ENCODE peak calls at places on chromosome 10, in six cellular contexts. O is SK-N-SH, I is left ventricle myocardium inferior, U is OCI-LY7, K is MM.1S, L is left lung. V is an unnamed sample. For H3K9me3, the result is how much of the 10 kb centered on the place peaks cover.

GRCh38 chr10:34504534-34504933 is 310.6 kb downstream of the PARD3 start:
- DNase-seq in U (no peak), K (no peak), O (no peak), I (no peak), L (no peak), V (no peak)

GRCh38 chr10:1671366-1672000 is 65.8 kb downstream of the ADARB2 start:
- DNase-seq in I (no peak), L (no peak), U (no peak), O (no peak), K (no peak), V (no peak)

GRCh38 chr10:119029613-119030420 is at the start of gene NANOS1:
- DNase-seq in L (no peak), O (no peak), U (no peak), I (no peak), K (peak), V (no peak)

GRCh38 chr10:119398996-119399395 is 143.5 kb downstream of the RGS10 start:
- DNase-seq in L (no peak), O (no peak), K (no peak), I (no peak), U (no peak), V (no peak)

GRCh38 chr10:22314852-22315251 is 1.3 kb upstream of the COMMD3 start:
- DNase-seq in I (no peak), K (no peak), O (no peak), U (no peak), L (no peak), V (no peak)

GRCh38 chr10:30701471-30702173 is 72.1 kb upstream of the LYZL2 start:
- DNase-seq in U (peak), I (no peak), O (peak), L (no peak), K (peak), V (peak)

GRCh38 chr10:14904316-14904732 is 25.7 kb downstream of the SUV39H2 start:
- DNase-seq in O (peak), I (no peak), K (peak), U (peak), L (no peak), V (no peak)

GRCh38 chr10:114708717-114709352 is 50.8 kb upstream of the ABLIM1 start:
- DNase-seq in K (no peak), U (no peak), O (no peak), I (no peak), L (no peak), V (no peak)

GRCh38 chr10:107589081-107589480 is 424.6 kb upstream of the SORCS1 start:
- DNase-seq in L (no peak), I (no peak), U (no peak), O (no peak), K (no peak), V (no peak)

GRCh38 chr10:3867454-3868273 is 82.7 kb upstream of the KLF6 start:
- DNase-seq in U (no peak), O (no peak), I (no peak), L (no peak), K (no peak), V (no peak)

GRCh38 chr10:25815999-25816768 is 117.8 kb upstream of the MYO3A start:
- DNase-seq in L (no peak), I (no peak), U (peak), K (peak), O (no peak), V (no peak)

GRCh38 chr10:73876971-73877370 is 2.6 kb upstream of the CAMK2G start:
- DNase-seq in U (no peak), K (peak), O (no peak), I (no peak), L (no peak), V (no peak)

GRCh38 chr10:129970404-129971364 is 6.6 kb upstream of the EBF3 start:
- DNase-seq in K (no peak), U (no peak), I (no peak), L (no peak), O (peak), V (no peak)

GRCh38 chr10:49539320-49539885 is 482 bp upstream of the ERCC6 start:
- DNase-seq in U (peak), K (peak), O (peak), I (peak), L (peak), V (no peak)
- TF ChIP-seq CTCF in U (peak), K (no peak), O (no peak), I (peak), L (no peak), V (no peak)

DNA sequence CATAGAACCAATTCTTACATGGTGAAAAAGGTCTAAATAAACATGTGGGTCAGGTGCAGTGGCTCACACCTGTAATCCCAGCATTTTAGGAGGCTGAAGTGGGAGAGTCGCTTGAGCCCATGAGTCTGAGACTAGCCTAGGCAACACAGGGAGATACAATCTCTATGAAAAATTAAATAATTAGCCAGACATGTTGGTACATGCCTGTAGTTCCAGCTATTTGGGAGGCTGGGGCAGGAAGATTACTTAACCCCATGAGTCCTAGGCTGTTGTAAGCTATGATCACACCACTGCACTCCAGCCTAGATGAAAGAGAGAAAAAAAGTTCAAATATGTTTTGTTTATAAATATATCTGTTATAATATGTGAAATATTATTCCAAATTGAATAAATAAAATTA is 643.6 kb downstream of the IPMK start:
- DNase-seq in I (no peak), O (no peak), L (no peak), K (no peak), U (no peak), V (no peak)
- H3K9me3 ChIP-seq in I (under half), O (under half), L (under half), K (under half), U (under half), V (under half)

GRCh38 chr10:69119896-69120295 is 4.1 kb upstream of the VPS26A start:
- DNase-seq in L (no peak), U (no peak), K (no peak), I (no peak), O (no peak), V (no peak)

GRCh38 chr10:69124558-69125121 is 662 bp downstream of the VPS26A start:
- DNase-seq in I (peak), O (peak), U (peak), K (peak), L (peak), V (peak)

GRCh38 chr10:69123747-69124557 is at the start of gene VPS26A:
- DNase-seq in O (peak), I (peak), U (peak), K (peak), L (peak), V (peak)

GRCh38 chr10:69125554-69125953 is 1.6 kb downstream of the VPS26A start:
- DNase-seq in O (no peak), U (no peak), L (no peak), K (no peak), I (no peak), V (no peak)

DNA sequence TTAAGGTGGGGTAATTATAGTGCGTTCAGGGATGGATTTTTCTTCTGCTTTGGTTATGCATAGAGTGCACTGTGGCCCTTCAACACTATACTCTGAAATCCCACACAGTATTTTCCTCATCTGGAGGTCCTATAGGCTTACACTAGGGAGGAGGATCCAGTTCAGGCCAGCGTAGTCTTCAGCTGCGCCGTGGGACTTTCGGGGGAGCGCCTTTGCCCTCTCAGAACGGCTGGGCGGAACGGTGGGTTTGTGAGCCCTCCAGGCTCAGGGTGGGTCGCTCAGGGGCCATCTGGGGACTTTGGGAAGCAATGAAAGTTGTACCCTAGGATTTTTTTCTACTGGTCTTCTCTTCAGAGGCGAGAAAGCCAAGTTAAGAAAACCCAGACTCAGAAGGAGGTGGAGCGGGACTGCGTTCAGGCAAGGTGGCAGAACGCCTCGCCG is 652 bp upstream of the VPS26A start:
- DNase-seq in U (no peak), I (peak), L (peak), O (peak), K (no peak), V (no peak)
- TF ChIP-seq CTCF in U (peak), I (no peak), L (no peak), O (no peak), K (no peak), V (no peak)

DNA sequence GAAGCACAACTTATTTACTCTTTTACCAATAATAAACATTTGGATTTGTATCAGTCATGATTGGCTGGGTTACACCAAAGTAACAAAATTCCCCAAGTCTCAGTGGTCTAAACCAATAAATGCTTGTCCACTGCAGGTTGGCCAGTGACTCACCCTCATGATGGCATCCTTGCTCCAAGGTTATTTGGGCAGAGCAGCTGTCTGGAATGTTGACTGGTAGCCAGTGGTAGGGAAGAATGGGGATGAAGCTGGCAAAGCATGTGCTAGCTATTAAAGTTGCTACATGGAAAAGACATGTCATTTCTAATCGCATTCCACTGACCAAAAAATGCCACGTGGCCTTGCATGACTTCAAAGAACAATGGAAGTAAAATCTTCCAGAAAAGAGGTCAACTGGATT is 1168.7 kb upstream of the CELF2 start:
- DNase-seq in U (no peak), O (no peak), I (no peak), K (no peak), L (no peak), V (no peak)
- H3K9me3 ChIP-seq in U (under half), O (under half), I (under half), K (under half), L (under half), V (under half)

DNA sequence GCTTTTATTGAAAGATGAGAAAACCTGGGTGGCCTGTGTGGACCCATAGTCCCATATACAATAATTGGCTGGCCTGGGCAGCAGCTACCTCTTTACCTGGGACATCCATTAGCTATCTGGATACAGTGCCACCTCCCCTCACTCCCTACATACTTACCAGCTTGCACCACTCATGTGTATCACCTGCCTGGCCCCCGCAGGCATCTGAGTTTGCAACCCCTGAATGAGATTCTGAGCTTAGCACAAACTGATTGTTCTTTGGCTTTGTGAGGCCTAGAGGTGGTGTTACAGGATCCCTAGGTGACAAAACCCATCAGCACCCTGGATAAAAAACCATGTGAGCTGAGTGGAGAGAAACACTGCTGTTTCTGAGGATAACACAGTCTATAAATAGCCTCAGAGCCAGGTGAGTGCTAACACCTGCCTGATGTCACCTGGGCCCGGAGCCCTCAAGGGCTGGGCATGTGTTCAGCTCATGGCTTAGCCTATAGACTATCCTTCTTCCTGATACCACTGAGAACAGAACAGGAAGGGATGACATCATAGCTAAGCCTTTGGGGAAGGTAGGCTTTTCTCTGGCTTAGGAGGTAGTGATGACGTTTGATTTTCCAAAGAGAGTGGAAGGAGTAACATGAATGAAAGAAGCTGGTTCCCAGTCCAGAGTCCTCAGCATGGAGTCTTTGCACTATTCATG is 2.6 kb upstream of the PPIF start:
- DNase-seq in L (no peak), I (no peak), U (no peak), K (peak), O (no peak), V (no peak)
- TF ChIP-seq CTCF in L (no peak), I (no peak), U (no peak), K (no peak), O (no peak), V (no peak)

V was measured in CD4-positive, alpha-beta T cell.